ENCODE peak calls at places on chromosomes 2 and 18, in eight cellular contexts. G is SIG-M5; O is CD8-positive, alpha-beta memory T cell; S is astrocyte; U is GM23338; P is NAMALWA; F is WERI-Rb-1; Q is NCI-H2107. H is an unnamed sample.
A peak's percentile ranks its signal among the peaks of the same experiment; 100 is the strongest.

GRCh38 chr2:169819106-169819505 is 5.6 kb downstream of the METTL5 start:
- DNase-seq in G (no peak), O (no peak), S (no peak), U (no peak), P (no peak), F (no peak), Q (no peak), H (no peak)

GRCh38 chr2:174697267-174697666 is 67.0 kb downstream of the CHRNA1 start:
- DNase-seq in G (no peak), O (peak; percentile 70), S (peak; percentile 22), U (peak; percentile 89), P (peak; percentile 88), F (peak; percentile 66), Q (no peak), H (peak; percentile 37)

GRCh38 chr2:179106342-179107178 is 56.6 kb upstream of the CCDC141 start:
- DNase-seq in G (no peak), O (no peak), S (peak; percentile 95), U (no peak), P (peak; percentile 66), F (no peak), Q (peak; percentile 59), H (peak; percentile 5)

GRCh38 chr18:7924616-7925015 is 357.5 kb downstream of the PTPRM start:
- DNase-seq in G (no peak), O (no peak), S (no peak), U (no peak), P (no peak), F (no peak), Q (no peak), H (no peak)

GRCh38 chr2:105037572-105038382 is at the start of gene MRPS9:
- DNase-seq in G (peak; percentile 82), O (peak; percentile 98), S (peak; percentile 93), U (peak; percentile 99), P (peak; percentile 98), F (peak; percentile 98), Q (peak; percentile 93), H (peak; percentile 97)

GRCh38 chr18:493974-494601 is 6.4 kb downstream of the COLEC12 start:
- DNase-seq in G (no peak), O (no peak), S (no peak), U (peak; percentile 34), P (no peak), F (no peak), Q (no peak), H (no peak)

GRCh38 chr2:42234056-42234455 is 64.9 kb downstream of the EML4 start:
- DNase-seq in G (no peak), O (no peak), S (peak; percentile 69), U (peak; percentile 54), P (no peak), F (no peak), Q (no peak), H (no peak)

GRCh38 chr2:230777681-230778080 is 65.0 kb downstream of the CAB39 start:
- DNase-seq in G (no peak), O (no peak), S (peak; percentile 56), U (no peak), P (no peak), F (no peak), Q (no peak), H (no peak)

GRCh38 chr18:24176727-24177416 is 38.0 kb downstream of the CABYR start:
- DNase-seq in G (no peak), O (no peak), S (no peak), U (peak; percentile 94), P (peak; percentile 88), F (peak; percentile 67), Q (no peak), H (no peak)

GRCh38 chr18:61001138-61001537 is 332.1 kb upstream of the CDH20 start:
- DNase-seq in G (no peak), O (no peak), S (no peak), U (no peak), P (no peak), F (no peak), Q (no peak), H (no peak)

GRCh38 chr2:96320326-96321229 is 4.5 kb upstream of the ITPRIPL1 start:
- DNase-seq in G (no peak), O (no peak), S (no peak), U (peak; percentile 17), P (peak; percentile 60), F (no peak), Q (no peak), H (no peak)

GRCh38 chr18:3246636-3247242 is 862 bp upstream of the MYL12A start:
- DNase-seq in G (peak; percentile 9), O (no peak), S (no peak), U (peak; percentile 34), P (no peak), F (no peak), Q (no peak), H (no peak)

GRCh38 chr2:170298115-170298514 is 120.2 kb downstream of the MYO3B start:
- DNase-seq in G (no peak), O (no peak), S (no peak), U (no peak), P (no peak), F (no peak), Q (no peak), H (no peak)

GRCh38 chr2:101204400-101205095 is 48.1 kb upstream of the CNOT11 start:
- DNase-seq in G (no peak), O (no peak), S (no peak), U (no peak), P (peak; percentile 21), F (no peak), Q (no peak), H (no peak)

GRCh38 chr18:9335255-9336045 is 877 bp downstream of the TWSG1 start:
- DNase-seq in G (no peak), O (no peak), S (no peak), U (no peak), P (peak; percentile 62), F (no peak), Q (no peak), H (no peak)

GRCh38 chr2:218889937-218890336 is 9.3 kb downstream of the WNT10A start:
- DNase-seq in G (no peak), O (no peak), S (no peak), U (no peak), P (no peak), F (no peak), Q (no peak), H (no peak)

GRCh38 chr2:191593622-191594416 is 84.1 kb upstream of the NABP1 start:
- DNase-seq in G (no peak), O (no peak), S (peak; percentile 46), U (no peak), P (no peak), F (no peak), Q (no peak), H (no peak)

GRCh38 chr2:168119519-168120141 is 127.8 kb downstream of the STK39 start:
- DNase-seq in G (no peak), O (no peak), S (peak; percentile 51), U (peak; percentile 90), P (peak; percentile 76), F (peak; percentile 25), Q (no peak), H (peak; percentile 30)

GRCh38 chr2:71938108-71938507 is 209.6 kb downstream of the CYP26B1 start:
- DNase-seq in G (no peak), O (no peak), S (no peak), U (no peak), P (no peak), F (no peak), Q (no peak), H (no peak)

GRCh38 chr18:60838677-60839076 is 466.1 kb upstream of the MC4R start:
- DNase-seq in G (no peak), O (no peak), S (no peak), U (no peak), P (no peak), F (no peak), Q (no peak), H (no peak)

GRCh38 chr2:182496596-182496995 is 69.8 kb upstream of the PDE1A start:
- DNase-seq in G (no peak), O (no peak), S (no peak), U (peak; percentile 58), P (no peak), F (no peak), Q (no peak), H (peak; percentile 19)

GRCh38 chr2:43003702-43004101 is 211.3 kb upstream of the HAAO start:
- DNase-seq in G (no peak), O (no peak), S (no peak), U (no peak), P (no peak), F (no peak), Q (no peak), H (no peak)

GRCh38 chr2:19541884-19542283 is 183.5 kb upstream of the OSR1 start:
- DNase-seq in G (no peak), O (no peak), S (no peak), U (peak; percentile 61), P (peak; percentile 2), F (no peak), Q (no peak), H (no peak)

GRCh38 chr2:217959723-217960122 is 43.1 kb downstream of the TNS1 start:
- DNase-seq in G (no peak), O (peak; percentile 17), S (peak; percentile 31), U (no peak), P (no peak), F (no peak), Q (no peak), H (no peak)

GRCh38 chr18:70398076-70398475 is 109.2 kb downstream of the SOCS6 start:
- DNase-seq in G (no peak), O (no peak), S (peak; percentile 58), U (no peak), P (no peak), F (no peak), Q (peak; percentile 39), H (no peak)

GRCh38 chr2:28360742-28361293 is 31.8 kb upstream of the FOSL2 start:
- DNase-seq in G (no peak), O (no peak), S (peak; percentile 38), U (no peak), P (no peak), F (no peak), Q (no peak), H (no peak)

GRCh38 chr2:178865121-178865520 is 57.9 kb upstream of the TTN start:
- DNase-seq in G (no peak), O (no peak), S (no peak), U (no peak), P (no peak), F (no peak), Q (no peak), H (no peak)

GRCh38 chr2:212928681-212929080 is 222.7 kb downstream of the IKZF2 start:
- DNase-seq in G (no peak), O (no peak), S (no peak), U (no peak), P (no peak), F (no peak), Q (no peak), H (no peak)

GRCh38 chr18:43587538-43588153 is 310.4 kb upstream of the SYT4 start:
- DNase-seq in G (no peak), O (no peak), S (peak; percentile 14), U (peak; percentile 55), P (peak; percentile 55), F (no peak), Q (peak; percentile 16), H (peak; percentile 65)